ENCODE peak calls at places on chromosomes 11 and 22, in ten cellular contexts. K, T, A, I, V, Q, L, S, G and H are unnamed samples.

GRCh38 chr22:45804986-45805325 is 133.3 kb downstream of the ATXN10 start:
- DNase-seq in K (no peak), T (no peak), A (no peak), I (no peak), V (no peak), Q (no peak), L (no peak), S (no peak), G (no peak), H (no peak)

GRCh38 chr11:66701432-66702240 is 23.9 kb upstream of the RBM4B start:
- DNase-seq in K (no peak), T (no peak), A (no peak), I (no peak), V (peak; percentile 58), Q (no peak), L (no peak), S (no peak), G (no peak), H (no peak)

GRCh38 chr22:40463727-40464126 is 93.3 kb downstream of the SGSM3 start:
- DNase-seq in K (no peak), T (no peak), A (no peak), I (no peak), V (no peak), Q (no peak), L (no peak), S (no peak), G (no peak), H (no peak)

GRCh38 chr22:46090631-46091201 is 59.6 kb upstream of the PPARA start:
- DNase-seq in K (no peak), T (no peak), A (peak; percentile 15), I (no peak), V (no peak), Q (no peak), L (peak; percentile 12), S (no peak), G (no peak), H (no peak)

GRCh38 chr11:75766449-75767227 is 1.9 kb upstream of the DGAT2 start:
- DNase-seq in K (no peak), T (no peak), A (no peak), I (no peak), V (no peak), Q (no peak), L (no peak), S (no peak), G (peak; percentile 6), H (no peak)

GRCh38 chr11:38646382-38646781 is 2048.3 kb upstream of the RAG2 start:
- DNase-seq in K (no peak), T (no peak), A (peak; percentile 23), I (no peak), V (no peak), Q (no peak), L (no peak), S (no peak), G (no peak), H (no peak)

GRCh38 chr11:19323502-19323901 is 82.8 kb upstream of the E2F8 start:
- DNase-seq in K (no peak), T (no peak), A (no peak), I (no peak), V (no peak), Q (no peak), L (no peak), S (no peak), G (no peak), H (no peak)

GRCh38 chr11:97570636-97571035 is 1180.8 kb downstream of the JRKL start:
- DNase-seq in K (no peak), T (no peak), A (no peak), I (no peak), V (no peak), Q (no peak), L (no peak), S (no peak), G (no peak), H (no peak)

GRCh38 chr11:118401880-118402590 is 629 bp downstream of the ATP5MG start:
- DNase-seq in K (peak; percentile 44), T (no peak), A (no peak), I (no peak), V (no peak), Q (no peak), L (no peak), S (no peak), G (no peak), H (no peak)

GRCh38 chr11:639324-639977 is 2.4 kb downstream of the DRD4 start:
- DNase-seq in K (no peak), T (no peak), A (no peak), I (no peak), V (no peak), Q (no peak), L (no peak), S (no peak), G (no peak), H (no peak)

GRCh38 chr11:636511-637332 is at the start of gene DRD4:
- DNase-seq in K (peak; percentile 75), T (no peak), A (no peak), I (no peak), V (peak; percentile 58), Q (no peak), L (no peak), S (no peak), G (peak; percentile 13), H (no peak)

GRCh38 chr11:638616-639323 is 1.7 kb downstream of the DRD4 start:
- DNase-seq in K (peak; percentile 63), T (no peak), A (no peak), I (no peak), V (no peak), Q (no peak), L (no peak), S (no peak), G (no peak), H (no peak)

GRCh38 chr11:637333-637592 is 194 bp downstream of the DRD4 start:
- DNase-seq in K (no peak), T (no peak), A (no peak), I (no peak), V (no peak), Q (no peak), L (no peak), S (no peak), G (no peak), H (no peak)

DNA sequence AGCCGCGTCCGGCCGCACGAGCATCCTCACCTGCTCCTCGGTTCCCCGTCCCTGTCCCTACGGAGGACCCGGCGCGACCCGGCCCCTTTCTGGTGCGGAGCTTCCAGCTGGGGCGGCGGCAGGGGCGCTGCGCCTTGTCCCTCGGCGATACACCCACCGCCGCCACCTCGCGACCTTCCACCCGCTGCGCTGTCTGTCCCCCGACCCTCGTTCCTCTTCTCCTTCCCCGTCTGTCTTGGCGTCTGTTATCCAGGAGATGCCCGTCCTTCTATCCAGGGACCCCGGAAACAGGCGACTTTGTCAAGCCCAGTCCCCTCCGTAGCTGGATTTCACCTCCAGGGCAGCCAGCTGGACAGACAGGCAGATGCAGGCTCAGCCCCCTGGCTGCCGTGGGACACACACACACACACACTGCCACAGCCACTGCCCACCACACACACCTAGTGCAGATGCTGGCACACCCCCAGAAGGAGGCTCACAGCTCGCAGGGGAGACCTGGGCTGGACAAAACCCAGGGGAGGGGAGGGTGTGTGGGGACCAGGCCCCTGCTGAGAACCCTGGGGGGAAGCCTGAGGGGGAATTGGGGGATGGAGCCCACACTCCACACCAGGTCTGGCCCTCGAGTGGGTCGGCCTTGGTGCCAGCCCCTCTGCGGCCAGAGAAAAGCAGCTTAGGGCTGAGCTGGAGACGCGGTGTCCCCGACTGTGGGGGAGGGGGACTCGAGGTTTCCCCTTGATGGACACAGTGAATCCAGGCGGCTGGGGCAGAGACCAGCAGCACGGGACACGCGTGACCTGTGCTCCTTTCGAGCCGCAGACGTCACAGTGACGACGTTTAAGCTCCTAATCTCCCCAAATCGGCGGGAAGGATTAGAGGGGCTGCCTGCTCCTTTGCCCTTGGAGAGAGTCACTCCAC is 781 bp downstream of the DRD4 start:
- DNase-seq in K (peak; percentile 70), T (no peak), A (no peak), I (no peak), V (no peak), Q (no peak), L (no peak), S (no peak), G (no peak), H (no peak)
- TF ChIP-seq CTCF in K (no peak), T (no peak), A (no peak), I (no peak), V (no peak), Q (no peak), L (no peak), S (no peak), G (no peak), H (no peak)

DNA sequence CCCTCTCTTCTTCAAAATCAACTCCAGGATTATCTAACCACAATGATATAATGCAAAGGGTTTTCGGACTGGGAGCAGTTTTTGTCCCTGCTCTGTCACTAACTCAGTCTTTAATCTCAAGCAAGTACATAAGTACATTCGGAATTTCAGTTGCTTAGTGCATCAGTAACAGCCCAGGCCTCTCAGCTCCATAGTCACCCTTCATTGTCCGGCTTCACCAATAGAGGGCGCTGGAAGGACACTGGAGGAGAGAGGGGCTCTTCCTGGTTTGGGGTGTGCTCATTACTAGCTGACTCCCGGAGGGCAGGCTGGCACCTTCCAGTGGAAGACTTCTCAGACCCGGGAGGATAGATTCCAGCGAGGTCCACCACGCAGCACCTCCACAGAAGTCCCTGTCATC is 90.4 kb upstream of the PDGFD start:
- DNase-seq in K (peak; percentile 87), T (no peak), A (no peak), I (no peak), V (peak; percentile 79), Q (peak; percentile 7), L (no peak), S (peak; percentile 13), G (peak; percentile 16), H (no peak)
- TF ChIP-seq CTCF in K (peak; percentile 81), T (peak; percentile 45), A (peak; percentile 54), I (no peak), V (peak; percentile 89), Q (peak; percentile 81), L (no peak), S (peak; percentile 60), G (no peak), H (peak; percentile 21)

GRCh38 chr11:125750629-125751028 is 4.5 kb downstream of the PATE1 start:
- DNase-seq in K (no peak), T (no peak), A (no peak), I (no peak), V (no peak), Q (no peak), L (no peak), S (no peak), G (no peak), H (no peak)
- TF ChIP-seq CTCF in K (no peak), T (no peak), A (no peak), I (no peak), V (no peak), Q (no peak), L (no peak), S (no peak), G (no peak), H (no peak)

DNA sequence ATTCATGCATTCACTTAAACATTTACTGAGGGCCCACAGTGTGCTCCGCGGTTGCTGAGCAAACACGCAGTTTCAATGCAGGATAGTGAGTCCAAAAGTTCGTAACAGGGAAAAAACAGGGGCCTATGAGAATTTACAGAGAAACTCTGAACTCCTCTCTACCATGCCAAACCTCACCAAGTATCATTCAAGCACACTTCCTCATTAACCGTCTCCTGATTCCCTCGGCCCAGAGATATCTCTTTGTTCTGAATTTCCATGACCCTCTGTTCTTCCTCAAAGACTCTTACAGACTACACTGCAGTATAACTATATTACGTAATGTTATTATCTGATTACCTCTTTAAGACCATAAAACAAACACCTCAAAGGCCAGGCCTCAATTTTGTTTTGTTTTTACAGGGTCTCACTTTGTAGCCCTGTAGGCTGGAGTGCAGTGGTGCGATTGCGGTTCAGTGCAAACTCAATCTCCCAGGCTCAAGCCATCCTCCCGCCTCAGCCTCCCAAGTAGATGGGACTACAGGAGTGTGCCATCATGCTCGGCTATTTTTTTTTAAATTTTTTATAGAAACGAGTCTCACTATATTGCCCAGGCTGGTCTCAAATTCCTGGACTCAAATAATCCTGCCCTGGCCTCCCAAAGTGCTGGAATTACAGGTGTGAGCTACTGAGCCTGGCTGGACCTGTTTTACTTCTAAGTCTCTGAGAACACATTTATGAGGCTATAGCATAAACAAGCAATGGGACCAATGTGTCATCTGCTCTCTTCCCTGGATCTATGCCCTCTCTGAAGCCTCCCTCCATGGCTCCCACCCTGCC is 3.6 kb downstream of the HPS4 start:
- DNase-seq in K (no peak), T (no peak), A (no peak), I (no peak), V (no peak), Q (no peak), L (no peak), S (no peak), G (no peak), H (no peak)
- TF ChIP-seq CTCF in K (no peak), T (no peak), A (no peak), I (no peak), V (no peak), Q (no peak), L (no peak), S (no peak), G (no peak), H (no peak)